ENCODE peak calls at places on chromosomes 4 and X, in five cellular contexts. D is neural progenitor cell, I is K562, C is upper lobe of left lung, O is gastrocnemius medialis. Y is an unnamed sample. For H3K9me3, the result is how much of the 10 kb centered on the place peaks cover.

GRCh38 chr4:88964450-88964849 is 92.5 kb downstream of the FAM13A start:
- DNase-seq in D (no peak), I (no peak), C (no peak), O (no peak), Y (no peak)

GRCh38 chrX:18210470-18210869 is 10.2 kb downstream of the BEND2 start:
- DNase-seq in D (no peak), I (peak), C (no peak), O (no peak), Y (no peak)

GRCh38 chr4:122827899-122828601 is 1.4 kb downstream of the FGF2 start:
- DNase-seq in D (peak), I (peak), C (no peak), O (no peak), Y (no peak)

GRCh38 chr4:11847161-11847560 is 418.5 kb upstream of the HS3ST1 start:
- DNase-seq in D (no peak), I (no peak), C (no peak), O (no peak), Y (no peak)

GRCh38 chr4:109506890-109507289 is 53.2 kb upstream of the MCUB start:
- DNase-seq in D (no peak), I (no peak), C (no peak), O (no peak), Y (no peak)

GRCh38 chrX:370244-370962 is 16.3 kb downstream of the PPP2R3B start:
- DNase-seq in D (no peak), I (no peak), C (no peak), O (peak), Y (no peak)

GRCh38 chrX:68832516-68833447 is 4.0 kb downstream of the EFNB1 start:
- DNase-seq in D (peak), I (no peak), C (peak), O (peak), Y (no peak)

GRCh38 chrX:154779261-154779660 is 16.6 kb downstream of the DKC1 start:
- DNase-seq in D (no peak), I (no peak), C (no peak), O (no peak), Y (no peak)

GRCh38 chr4:84683065-84683464 is 100.1 kb downstream of the CDS1 start:
- DNase-seq in D (no peak), I (no peak), C (no peak), O (no peak), Y (no peak)

GRCh38 chr4:149164282-149164681 is 651.4 kb downstream of the IQCM start:
- DNase-seq in D (peak), I (no peak), C (no peak), O (no peak), Y (no peak)
- H3K27ac ChIP-seq in D (peak), I (no peak), C (no peak), O (no peak), Y (no peak)

GRCh38 chr4:129063640-129064039 is 29.7 kb downstream of the SCLT1 start:
- DNase-seq in D (no peak), I (no peak), C (no peak), O (no peak), Y (no peak)
- H3K9me3 ChIP-seq in D (under half), I (under half), C (half or more), O (under half), Y (under half)

DNA sequence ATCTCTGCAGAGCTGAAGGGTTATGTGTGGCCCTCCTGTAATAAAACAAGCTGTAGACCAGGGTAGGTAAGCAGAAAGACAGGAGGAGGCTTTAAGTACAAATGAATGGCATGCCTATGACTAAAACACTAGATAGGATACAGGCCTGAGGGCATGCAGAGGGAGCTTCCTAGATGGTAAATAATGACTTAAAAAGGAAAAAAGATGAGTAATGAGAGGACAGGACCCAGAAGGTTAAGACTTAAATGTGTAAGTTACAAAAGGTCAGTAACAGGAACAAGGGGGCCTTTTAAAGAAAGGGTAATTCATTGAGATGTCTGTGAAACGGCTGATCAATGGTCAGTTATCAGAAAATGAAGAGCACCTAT is 194.8 kb downstream of the SOWAHB start:
- DNase-seq in D (no peak), I (no peak), C (no peak), O (no peak), Y (no peak)
- H3K27ac ChIP-seq in D (no peak), I (no peak), C (peak), O (no peak), Y (peak)

DNA sequence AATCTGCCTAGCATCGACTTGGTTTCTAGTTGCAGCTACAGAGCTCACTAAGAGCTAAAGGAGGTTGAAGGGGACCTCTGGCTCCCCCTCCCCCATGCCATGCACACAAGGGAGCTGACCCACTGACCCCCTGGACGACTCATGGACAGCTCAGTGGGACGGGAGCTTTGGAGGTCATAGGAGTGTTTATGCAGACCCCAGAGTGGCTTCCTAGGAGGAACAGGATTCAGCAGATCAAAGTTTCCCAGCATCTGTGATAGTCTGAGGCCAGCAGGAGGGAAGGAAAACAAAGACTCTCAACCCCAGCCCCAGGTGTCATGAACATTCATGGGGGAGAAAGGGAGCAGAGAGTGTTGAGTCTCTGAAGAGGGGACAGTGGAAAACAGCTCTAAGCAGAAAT is 104.4 kb downstream of the ARSF start:
- DNase-seq in D (peak), I (no peak), C (no peak), O (no peak), Y (no peak)
- H3K9me3 ChIP-seq in D (under half), I (under half), C (under half), O (under half), Y (under half)

DNA sequence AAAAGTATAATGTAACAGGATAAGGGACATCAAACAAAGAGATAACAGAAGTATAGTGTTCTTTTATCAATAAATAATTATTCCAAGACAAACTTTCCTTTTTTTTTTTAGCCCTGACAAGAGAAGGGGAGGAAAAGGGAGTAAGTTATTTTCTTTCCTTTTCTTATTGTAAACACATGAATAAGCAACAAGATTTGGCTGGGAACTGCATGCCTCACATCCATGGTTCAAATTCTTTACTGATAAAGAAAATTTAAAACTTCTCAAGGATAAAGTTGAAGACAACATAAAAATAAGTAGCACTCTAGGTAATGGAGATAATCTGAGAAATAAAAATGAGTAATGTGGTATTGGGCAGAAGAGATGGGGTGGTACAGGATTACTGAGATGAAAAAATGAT is 71.6 kb downstream of the NEK1 start:
- DNase-seq in D (no peak), I (no peak), C (no peak), O (no peak), Y (no peak)
- H3K27ac ChIP-seq in D (no peak), I (no peak), C (no peak), O (no peak), Y (no peak)

GRCh38 chrX:97842468-97843199 is 958.9 kb downstream of the RPA4 start:
- DNase-seq in D (no peak), I (no peak), C (no peak), O (no peak), Y (no peak)

GRCh38 chrX:97843200-97843811 is 959.6 kb downstream of the RPA4 start:
- DNase-seq in D (no peak), I (peak), C (no peak), O (no peak), Y (no peak)

GRCh38 chrX:97844943-97845342 is 961.2 kb downstream of the RPA4 start:
- DNase-seq in D (no peak), I (no peak), C (no peak), O (no peak), Y (no peak)

GRCh38 chrX:97845451-97845850 is 961.7 kb downstream of the RPA4 start:
- DNase-seq in D (no peak), I (no peak), C (no peak), O (no peak), Y (no peak)

DNA sequence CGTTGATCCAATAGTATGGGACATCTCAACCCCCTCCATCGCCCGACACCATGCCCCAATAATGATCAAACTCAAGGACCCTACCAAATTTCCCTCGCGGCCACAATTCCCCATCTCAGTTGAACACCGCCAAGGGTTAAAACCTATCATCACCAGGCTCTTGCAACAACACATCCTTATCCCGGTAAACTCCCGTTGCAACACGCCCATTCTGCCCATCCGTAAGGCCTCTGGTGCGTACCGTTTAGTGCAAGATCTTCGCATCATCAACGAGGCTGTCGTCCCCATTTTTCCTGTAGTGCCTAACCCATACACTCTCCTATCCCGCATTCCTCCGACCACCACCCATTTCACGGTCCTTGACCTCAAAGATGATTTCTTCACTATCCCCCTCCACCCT is 960.5 kb downstream of the RPA4 start:
- DNase-seq in D (no peak), I (no peak), C (no peak), O (no peak), Y (no peak)
- H3K9me3 ChIP-seq in D (under half), I (under half), C (under half), O (under half), Y (under half)

GRCh38 chr4:155495572-155496293 is 119.0 kb upstream of the MAP9 start:
- DNase-seq in D (no peak), I (no peak), C (no peak), O (no peak), Y (no peak)
- H3K27ac ChIP-seq in D (no peak), I (no peak), C (no peak), O (no peak), Y (no peak)

Y was measured in esophagus squamous epithelium.